ENCODE peak calls at places on chromosomes 7 and 10, in ten cellular contexts. A is hepatocyte; G is body of pancreas; S is spleen; P is ovary; T is lower lobe of right lung; O is CD8-positive, alpha-beta memory T cell; D is transverse colon; Q is mucosa of descending colon; R is neural progenitor cell. Z is an unnamed sample. For H3K9me3, the result is how much of the 10 kb centered on the place peaks cover.

GRCh38 chr10:91596821-91597396 is 36.0 kb downstream of the PPP1R3C start:
- DNase-seq in G (no peak), R (no peak), A (no peak), D (no peak), P (no peak), S (no peak), O (no peak), Q (no peak), T (no peak), Z (no peak)

GRCh38 chr7:25305831-25306230 is 77.5 kb upstream of the NPVF start:
- DNase-seq in Q (no peak), D (no peak), A (no peak), S (no peak), P (no peak), T (no peak), R (no peak), O (no peak), G (no peak), Z (no peak)

GRCh38 chr7:79620291-79620690 is 166.8 kb upstream of the MAGI2 start:
- DNase-seq in S (no peak), A (peak), G (no peak), D (no peak), T (no peak), R (no peak), P (no peak), O (no peak), Q (no peak), Z (no peak)

GRCh38 chr10:131650771-131651673 is 249.8 kb upstream of the PPP2R2D start:
- DNase-seq in G (no peak), T (no peak), P (no peak), Q (no peak), A (no peak), R (no peak), D (no peak), O (no peak), S (no peak), Z (no peak)

GRCh38 chr7:17939670-17940301 is 508 bp downstream of the SNX13 start:
- DNase-seq in O (peak), A (peak), Q (peak), P (no peak), R (peak), G (peak), D (peak), S (no peak), T (no peak), Z (peak)

GRCh38 chr7:34838329-34838728 is 180.3 kb downstream of the NPSR1 start:
- DNase-seq in A (no peak), R (no peak), T (no peak), O (no peak), P (no peak), S (no peak), D (no peak), G (peak), Q (no peak), Z (no peak)

GRCh38 chr7:151566897-151567320 is 47.2 kb upstream of the RHEB start:
- DNase-seq in T (no peak), R (no peak), G (no peak), D (no peak), A (peak), O (no peak), P (no peak), Q (no peak), S (no peak), Z (no peak)

GRCh38 chr10:112826018-112826697 is 123.9 kb upstream of the TCF7L2 start:
- DNase-seq in O (no peak), R (no peak), A (no peak), T (no peak), S (no peak), Q (no peak), G (peak), P (no peak), D (no peak), Z (no peak)

GRCh38 chr10:78991187-78991586 is 77.6 kb upstream of the ZMIZ1 start:
- DNase-seq in O (no peak), G (no peak), Q (no peak), R (no peak), P (no peak), S (no peak), D (no peak), A (no peak), T (no peak), Z (peak)

GRCh38 chr7:24709585-24710360 is 47.5 kb downstream of the GSDME start:
- DNase-seq in D (no peak), A (no peak), G (no peak), O (no peak), Q (no peak), S (peak), P (no peak), R (peak), T (no peak), Z (no peak)

GRCh38 chr7:159088016-159088865 is 56.4 kb downstream of the VIPR2 start:
- DNase-seq in T (no peak), P (no peak), O (no peak), G (no peak), D (peak), R (no peak), Q (no peak), S (peak), A (no peak), Z (no peak)

GRCh38 chr10:132151286-132151950 is 35.3 kb upstream of the DPYSL4 start:
- DNase-seq in O (no peak), G (no peak), R (no peak), A (no peak), D (no peak), T (peak), P (no peak), Q (peak), S (no peak), Z (no peak)

GRCh38 chr10:6062101-6062771 is at the start of gene IL2RA:
- DNase-seq in T (no peak), G (no peak), R (no peak), A (no peak), Q (peak), P (no peak), D (peak), O (peak), S (peak), Z (no peak)

GRCh38 chr10:67110286-67110685 is 184.4 kb downstream of the LRRTM3 start:
- DNase-seq in D (no peak), T (no peak), G (no peak), R (no peak), S (no peak), Q (no peak), O (no peak), P (no peak), A (no peak), Z (no peak)

GRCh38 chr10:103660364-103661197 is 167.1 kb downstream of the NEURL1 start:
- DNase-seq in T (peak), P (peak), O (no peak), G (peak), Q (no peak), S (peak), A (no peak), D (no peak), R (no peak), Z (no peak)

GRCh38 chr10:32377458-32378370 is 30.8 kb upstream of the EPC1 start:
- DNase-seq in S (no peak), O (peak), P (no peak), A (peak), T (no peak), D (peak), G (peak), R (peak), Q (no peak), Z (peak)

GRCh38 chr7:33591481-33591880 is 313.9 kb upstream of the BMPER start:
- DNase-seq in P (no peak), O (no peak), G (no peak), D (no peak), A (no peak), T (no peak), S (no peak), R (no peak), Q (no peak), Z (no peak)

GRCh38 chr7:5477723-5478531 is 54.3 kb upstream of the TNRC18 start:
- DNase-seq in P (no peak), R (peak), O (no peak), S (no peak), Q (no peak), G (peak), T (peak), D (no peak), A (peak), Z (peak)

GRCh38 chr10:84352251-84352842 is 24.0 kb downstream of the CCSER2 start:
- DNase-seq in G (peak), Q (peak), S (peak), R (peak), O (peak), T (peak), A (peak), D (peak), P (no peak), Z (peak)

GRCh38 chr7:66877577-66878300 is 43.3 kb upstream of the TMEM248 start:
- DNase-seq in S (no peak), T (no peak), D (no peak), Q (no peak), A (no peak), G (no peak), R (no peak), O (no peak), P (no peak), Z (no peak)

GRCh38 chr10:93812664-93813338 is 55.1 kb downstream of the LGI1 start:
- DNase-seq in A (no peak), D (no peak), G (no peak), R (no peak), P (no peak), T (no peak), Q (no peak), O (no peak), S (no peak), Z (no peak)

GRCh38 chr10:132544744-132545658 is 7.4 kb downstream of the INPP5A start:
- DNase-seq in P (peak), Q (peak), R (no peak), T (peak), A (no peak), D (no peak), S (peak), G (no peak), O (no peak), Z (peak)

GRCh38 chr7:27901028-27901760 is 161.2 kb downstream of the TAX1BP1 start:
- DNase-seq in A (no peak), P (no peak), T (no peak), R (no peak), O (no peak), Q (no peak), S (no peak), G (no peak), D (no peak), Z (peak)

GRCh38 chr7:139340808-139341057 is 404 bp upstream of the FMC1 start:
- DNase-seq in R (no peak), S (peak), D (no peak), Q (peak), G (no peak), T (peak), A (no peak), P (no peak), O (no peak), Z (no peak)

GRCh38 chr7:43535810-43536585 is 46.9 kb upstream of the STK17A start:
- DNase-seq in Q (no peak), A (no peak), D (no peak), R (no peak), P (peak), S (no peak), O (no peak), T (no peak), G (no peak), Z (no peak)

GRCh38 chr10:133277993-133278576 is 1.4 kb upstream of the ADAM8 start:
- DNase-seq in A (no peak), G (peak), S (no peak), Q (no peak), P (no peak), R (no peak), D (no peak), O (no peak), T (no peak), Z (no peak)

GRCh38 chr7:96116173-96116572 is 205.7 kb downstream of the SLC25A13 start:
- DNase-seq in A (no peak), T (no peak), D (no peak), R (no peak), G (no peak), P (no peak), S (no peak), Q (no peak), O (no peak), Z (no peak)

GRCh38 chr10:22427101-22427500 is 81.8 kb downstream of the SPAG6 start:
- DNase-seq in G (no peak), O (no peak), Q (no peak), R (no peak), S (no peak), D (no peak), A (peak), P (no peak), T (no peak), Z (no peak)

GRCh38 chr7:45623740-45624391 is 49.7 kb downstream of the ADCY1 start:
- DNase-seq in D (no peak), O (no peak), A (no peak), R (no peak), Q (no peak), S (no peak), T (no peak), P (no peak), G (no peak), Z (no peak)

GRCh38 chr7:114243019-114243507 is 171.6 kb upstream of the FOXP2 start:
- DNase-seq in R (no peak), G (no peak), A (peak), P (no peak), T (no peak), O (no peak), D (no peak), S (no peak), Q (no peak), Z (no peak)

GRCh38 chr10:62895058-62895457 is 78.9 kb upstream of the EGR2 start:
- DNase-seq in S (no peak), O (no peak), R (no peak), T (no peak), P (no peak), D (no peak), A (no peak), G (no peak), Q (no peak), Z (no peak)

GRCh38 chr7:157525501-157525915 is 188.7 kb downstream of the DNAJB6 start:
- DNase-seq in A (no peak), G (no peak), Q (peak), T (no peak), R (no peak), S (no peak), O (no peak), D (no peak), P (no peak), Z (peak)
- H3K9me3 ChIP-seq in A (under half), G (under half), Q (under half), T (under half), R (under half), S (under half), O (under half), D (under half), P (under half), Z (under half)

DNA sequence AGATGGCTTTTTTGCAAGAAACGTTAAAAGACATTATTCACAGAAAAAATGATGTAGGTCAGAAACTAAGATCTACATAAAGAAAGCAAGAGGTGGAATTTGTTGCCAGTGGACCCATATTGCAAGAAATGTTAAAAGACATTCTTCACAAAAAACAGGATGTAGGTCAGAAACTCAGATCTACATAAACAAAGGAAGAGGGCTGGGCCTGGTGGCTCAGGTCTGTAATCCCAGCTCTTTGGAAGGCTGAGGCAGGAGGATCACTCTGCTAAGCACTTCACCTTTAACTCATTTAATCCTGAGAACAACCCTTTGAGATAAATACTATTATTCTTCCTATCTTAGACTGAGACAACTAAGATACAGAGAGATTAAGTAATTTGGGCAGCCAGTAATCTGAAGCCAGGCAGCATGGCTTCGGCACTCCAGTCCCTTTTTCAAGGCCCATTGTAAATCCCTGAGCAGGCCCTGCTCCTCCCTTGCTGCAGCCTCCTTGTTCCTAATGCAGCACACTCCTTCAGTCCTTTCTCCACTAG is 11.6 kb downstream of the ZFAND4 start:
- DNase-seq in D (no peak), R (peak), S (no peak), O (no peak), P (no peak), A (no peak), Q (no peak), G (no peak), T (no peak), Z (peak)
- H3K9me3 ChIP-seq in D (under half), R (under half), S (under half), O (under half), P (under half), A (under half), Q (under half), G (under half), T (under half), Z (under half)

GRCh38 chr10:1347525-1347924 is 291.3 kb downstream of the WDR37 start:
- DNase-seq in O (no peak), S (no peak), G (no peak), R (no peak), T (no peak), P (no peak), Q (no peak), A (no peak), D (no peak), Z (no peak)
- H3K9me3 ChIP-seq in O (under half), S (under half), G (under half), R (under half), T (under half), P (under half), Q (under half), A (under half), D (under half), Z (under half)

GRCh38 chr7:157787275-157787701 is 450.5 kb downstream of the DNAJB6 start:
- DNase-seq in A (no peak), Q (no peak), P (no peak), O (no peak), S (peak), D (no peak), R (no peak), T (no peak), G (no peak), Z (no peak)
- H3K9me3 ChIP-seq in A (under half), Q (under half), P (under half), O (under half), S (under half), D (under half), R (under half), T (under half), G (under half), Z (under half)

DNA sequence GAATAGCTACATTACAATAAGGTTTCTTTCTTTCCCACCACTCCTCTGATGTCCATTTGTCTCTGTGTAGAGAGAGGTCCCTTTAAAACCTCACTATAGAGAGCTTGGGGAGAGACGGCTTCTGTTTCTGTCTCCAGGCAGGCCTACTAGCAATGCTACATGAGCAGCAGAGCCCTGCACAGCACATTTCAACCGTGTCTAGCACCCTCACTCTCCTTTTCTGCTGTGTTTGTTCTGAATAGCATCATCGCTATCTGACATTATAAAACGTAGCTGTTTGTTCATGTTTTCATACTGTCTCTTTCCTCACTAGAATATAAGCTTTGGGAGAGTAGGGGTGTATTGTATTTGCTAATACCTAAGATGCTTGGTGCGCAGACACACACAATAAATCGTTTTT is 487.8 kb upstream of the DPP6 start:
- DNase-seq in P (no peak), G (no peak), Q (no peak), T (no peak), A (no peak), S (no peak), O (no peak), D (no peak), R (no peak), Z (no peak)
- H3K9me3 ChIP-seq in P (under half), G (under half), Q (under half), T (under half), A (under half), S (under half), O (under half), D (under half), R (under half), Z (under half)

DNA sequence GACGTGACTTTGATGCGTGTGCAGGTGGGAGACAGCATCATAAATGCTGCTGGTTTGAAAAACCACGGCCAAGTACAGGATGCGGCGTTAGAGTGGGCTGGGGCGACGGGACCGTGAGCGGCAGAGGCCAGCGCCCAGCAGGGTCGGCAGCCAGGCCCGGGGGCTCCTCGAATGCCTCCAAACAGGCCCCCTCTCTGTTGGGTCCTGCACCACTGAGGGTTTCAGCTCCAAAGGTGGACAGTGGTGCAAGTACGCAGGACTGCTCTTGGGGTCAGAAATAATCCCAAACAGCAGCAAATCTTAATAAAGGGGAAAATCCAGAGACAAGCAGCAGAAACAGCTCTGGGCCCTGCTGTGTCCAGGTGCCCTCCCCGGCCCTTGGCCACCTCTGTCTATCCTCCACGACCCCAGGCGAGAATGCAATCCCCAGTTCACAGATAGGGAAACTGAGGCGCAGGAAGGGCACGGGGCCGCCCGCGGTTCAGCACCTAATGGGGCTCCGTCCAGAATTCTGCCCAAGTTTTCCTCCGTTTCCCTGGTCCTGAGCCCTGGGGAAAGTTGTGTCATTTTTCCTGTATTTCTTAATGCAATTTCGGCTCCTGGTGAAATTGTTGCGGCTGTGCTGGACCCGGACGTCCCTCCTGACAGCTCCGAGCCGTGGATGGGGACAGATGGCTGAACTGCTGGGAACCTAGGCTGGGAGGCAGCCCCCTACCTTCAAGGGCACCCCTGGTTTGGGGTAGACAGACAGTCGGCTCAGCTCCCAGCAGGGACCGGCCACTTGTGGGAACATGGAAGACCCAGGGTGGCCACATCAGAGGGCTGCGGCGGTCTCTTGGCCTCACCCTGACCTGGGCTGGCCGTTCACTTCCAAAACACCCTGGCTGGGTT is 97.4 kb downstream of the FOXL3 start:
- DNase-seq in G (no peak), Q (no peak), O (no peak), S (peak), P (peak), A (no peak), R (no peak), D (peak), T (peak), Z (no peak)
- H3K9me3 ChIP-seq in G (under half), Q (under half), O (under half), S (under half), P (under half), A (under half), R (under half), D (under half), T (under half), Z (under half)

GRCh38 chr7:157477550-157478212 is 140.9 kb downstream of the DNAJB6 start:
- DNase-seq in A (no peak), T (no peak), O (no peak), D (no peak), S (peak), P (no peak), R (no peak), Q (no peak), G (no peak), Z (no peak)
- H3K9me3 ChIP-seq in A (under half), T (under half), O (under half), D (under half), S (under half), P (under half), R (under half), Q (under half), G (under half), Z (under half)

DNA sequence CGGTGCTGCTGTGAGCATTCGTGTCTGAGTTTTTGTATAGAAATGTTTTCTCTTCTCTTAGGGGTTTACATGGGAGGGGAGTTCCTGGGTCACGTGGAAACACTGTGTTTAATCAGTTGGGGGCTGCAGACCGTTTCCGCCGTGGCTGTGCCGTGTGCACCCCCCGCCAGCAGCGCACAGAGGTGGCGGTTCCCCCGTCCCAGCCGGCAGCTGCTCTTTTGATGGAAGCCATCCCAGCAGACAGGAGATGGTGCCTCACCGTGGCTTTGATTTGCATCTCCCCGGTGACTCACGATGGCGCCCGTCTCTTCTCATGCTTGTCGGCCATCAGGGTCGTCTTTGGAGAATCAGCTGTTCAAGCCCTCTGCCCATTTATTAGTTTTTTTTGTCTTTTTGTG is 34.9 kb upstream of the FOXL3 start:
- DNase-seq in T (peak), R (no peak), D (no peak), P (no peak), O (no peak), S (no peak), A (no peak), Q (peak), G (no peak), Z (no peak)
- H3K9me3 ChIP-seq in T (under half), R (under half), D (under half), P (under half), O (under half), S (under half), A (under half), Q (under half), G (under half), Z (under half)